ENCODE peak calls at places on chromosomes 5 and 9, in ten cellular contexts. X is RWPE1, V is esophagus squamous epithelium, M is OCI-LY7, P is HCT116, Y is GM12865, F is DND-41, O is fibroblast of mammary gland, U is ovary, Z is bronchial epithelial cell. I is an unnamed sample.

GRCh38 chr9:131800885-131801284 is 61.0 kb upstream of the RAPGEF1 start:
- DNase-seq in Y (no peak), U (no peak), P (no peak), V (no peak), O (no peak), F (no peak), Z (no peak), M (no peak), X (no peak), I (no peak)

GRCh38 chr9:91033270-91033669 is 231.7 kb downstream of the SYK start:
- DNase-seq in P (no peak), U (no peak), O (no peak), Z (no peak), Y (no peak), M (no peak), X (no peak), V (no peak), F (no peak), I (peak)

GRCh38 chr9:5626727-5627634 is 1.9 kb upstream of the RIC1 start:
- DNase-seq in Z (peak), X (no peak), V (no peak), U (no peak), P (no peak), M (peak), O (peak), F (peak), Y (peak), I (no peak)

GRCh38 chr5:119454171-119454570 is 1.9 kb downstream of the HSD17B4 start:
- DNase-seq in X (no peak), U (no peak), F (no peak), M (no peak), P (no peak), V (no peak), Z (no peak), Y (no peak), O (no peak), I (no peak)

GRCh38 chr5:149257875-149258705 is 13.6 kb upstream of the AFAP1L1 start:
- DNase-seq in P (no peak), Z (peak), M (no peak), V (no peak), O (peak), Y (no peak), F (no peak), U (no peak), X (peak), I (no peak)

GRCh38 chr5:169592937-169593650 is 9.5 kb downstream of the SPDL1 start:
- DNase-seq in O (no peak), Y (no peak), F (no peak), U (no peak), V (no peak), M (no peak), Z (peak), X (peak), P (no peak), I (no peak)

GRCh38 chr9:117704024-117704575 is at the start of gene TLR4:
- DNase-seq in M (peak), F (no peak), U (peak), O (peak), P (no peak), V (no peak), X (peak), Z (peak), Y (peak), I (peak)

GRCh38 chr9:12784461-12785250 is 9.8 kb downstream of the LURAP1L start:
- DNase-seq in P (peak), Z (peak), F (no peak), M (no peak), U (no peak), X (peak), V (no peak), O (peak), Y (peak), I (peak)

GRCh38 chr5:71623221-71623794 is 36.2 kb downstream of the MCCC2 start:
- DNase-seq in P (no peak), U (no peak), O (no peak), M (no peak), F (no peak), X (no peak), Y (no peak), V (no peak), Z (no peak), I (no peak)

GRCh38 chr9:83336696-83337095 is 201.5 kb downstream of the FRMD3 start:
- DNase-seq in Y (peak), F (no peak), P (no peak), U (no peak), X (no peak), O (no peak), Z (no peak), M (no peak), V (no peak), I (no peak)

GRCh38 chr9:132168347-132168746 is 6.5 kb downstream of the NTNG2 start:
- DNase-seq in F (no peak), Z (no peak), V (no peak), U (no peak), O (peak), P (no peak), Y (no peak), M (no peak), X (no peak), I (no peak)

GRCh38 chr5:140978260-140978659 is 12.0 kb downstream of the PCDHAC2 start:
- DNase-seq in F (no peak), P (no peak), O (no peak), M (no peak), X (no peak), U (no peak), V (no peak), Z (peak), Y (no peak), I (peak)

GRCh38 chr5:34526682-34527305 is 129.3 kb upstream of the RAI14 start:
- DNase-seq in P (no peak), Z (no peak), V (no peak), F (no peak), M (no peak), X (no peak), O (no peak), Y (peak), U (no peak), I (no peak)

GRCh38 chr5:3595102-3595961 is at the start of gene IRX1:
- DNase-seq in Z (peak), X (no peak), Y (no peak), F (no peak), V (no peak), P (no peak), U (no peak), M (no peak), O (peak), I (peak)

GRCh38 chr5:172841258-172841657 is 7.2 kb downstream of the ERGIC1 start:
- DNase-seq in M (no peak), O (no peak), P (no peak), F (no peak), Z (no peak), U (no peak), V (no peak), Y (no peak), X (no peak), I (no peak)

GRCh38 chr5:1386274-1386717 is 41.4 kb upstream of the CLPTM1L start:
- DNase-seq in O (no peak), V (no peak), Y (peak), P (no peak), Z (peak), F (peak), U (peak), M (peak), X (peak), I (peak)

GRCh38 chr5:105688227-105688807 is 1982.4 kb downstream of the EFNA5 start:
- DNase-seq in M (no peak), U (no peak), Y (no peak), O (no peak), X (no peak), F (no peak), V (no peak), Z (no peak), P (no peak), I (no peak)
- TF ChIP-seq CTCF in M (no peak), U (no peak), Y (no peak), O (no peak), X (no peak), F (no peak), V (no peak), Z (no peak), P (no peak), I (no peak)

GRCh38 chr9:133892193-133892920 is 99.8 kb downstream of the VAV2 start:
- DNase-seq in X (no peak), P (no peak), Z (no peak), M (no peak), U (no peak), Y (no peak), F (no peak), O (no peak), V (no peak), I (no peak)

GRCh38 chr9:133897675-133898074 is 94.4 kb downstream of the VAV2 start:
- DNase-seq in Y (no peak), F (no peak), V (no peak), U (no peak), P (no peak), O (peak), X (no peak), M (no peak), Z (no peak), I (no peak)

GRCh38 chr9:133894377-133895321 is 97.5 kb downstream of the VAV2 start:
- DNase-seq in V (no peak), O (no peak), P (no peak), M (no peak), Z (no peak), F (no peak), Y (no peak), X (no peak), U (no peak), I (no peak)

GRCh38 chr9:133893191-133893994 is 98.7 kb downstream of the VAV2 start:
- DNase-seq in X (no peak), F (no peak), M (no peak), V (no peak), U (no peak), O (no peak), P (no peak), Z (no peak), Y (no peak), I (no peak)

GRCh38 chr9:133895335-133895734 is 96.8 kb downstream of the VAV2 start:
- DNase-seq in P (no peak), X (no peak), V (no peak), U (no peak), F (no peak), Y (no peak), M (no peak), Z (no peak), O (no peak), I (no peak)
- TF ChIP-seq CTCF in P (no peak), X (no peak), V (no peak), U (no peak), F (no peak), Y (no peak), M (no peak), Z (no peak), O (no peak), I (no peak)

GRCh38 chr9:116166713-116167112 is 13.1 kb downstream of the PAPPA start:
- DNase-seq in M (no peak), P (no peak), V (no peak), Z (no peak), U (no peak), O (no peak), F (no peak), Y (no peak), X (no peak), I (no peak)
- TF ChIP-seq CTCF in M (peak), P (peak), V (no peak), Z (peak), U (no peak), O (peak), F (peak), Y (peak), X (peak), I (no peak)

GRCh38 chr9:137319976-137320551 is 18.0 kb upstream of the NRARP start:
- DNase-seq in U (no peak), Y (no peak), P (no peak), F (no peak), M (no peak), V (no peak), O (no peak), Z (no peak), X (no peak), I (peak)

GRCh38 chr9:137318565-137318964 is 16.5 kb upstream of the NRARP start:
- DNase-seq in X (no peak), F (no peak), Y (no peak), Z (no peak), V (no peak), U (no peak), P (no peak), M (no peak), O (no peak), I (no peak)

GRCh38 chr9:137317979-137318511 is 16.0 kb upstream of the NRARP start:
- DNase-seq in Y (no peak), Z (no peak), M (no peak), F (no peak), V (no peak), X (no peak), P (no peak), O (no peak), U (no peak), I (peak)

GRCh38 chr9:137319434-137319975 is 17.4 kb upstream of the NRARP start:
- DNase-seq in Z (no peak), P (no peak), F (no peak), X (no peak), Y (no peak), O (no peak), U (no peak), M (no peak), V (no peak), I (peak)

DNA sequence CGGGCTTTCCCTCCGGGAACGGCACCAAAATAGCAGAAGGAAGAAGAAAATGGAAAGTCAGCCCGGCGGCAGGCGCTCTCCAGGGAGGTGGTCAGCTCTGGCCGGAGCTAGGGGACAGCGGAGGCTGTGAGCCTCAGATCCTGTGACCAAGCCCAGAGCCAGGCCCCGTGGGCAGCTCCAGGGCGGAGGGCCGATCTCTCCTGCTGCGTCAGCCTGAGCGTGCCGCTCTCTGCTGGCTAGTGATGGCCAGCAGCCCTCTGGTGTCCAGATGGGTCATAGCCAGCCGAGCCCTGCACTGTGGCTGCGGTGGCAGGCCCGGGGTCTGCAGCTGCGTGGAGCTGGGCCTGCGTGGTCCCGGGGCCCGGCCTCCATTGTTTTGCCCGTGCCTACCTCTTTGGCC is 16.9 kb upstream of the NRARP start:
- DNase-seq in M (no peak), O (peak), P (no peak), F (no peak), Y (no peak), Z (no peak), X (no peak), V (no peak), U (no peak), I (peak)
- TF ChIP-seq CTCF in M (no peak), O (peak), P (peak), F (no peak), Y (no peak), Z (no peak), X (no peak), V (no peak), U (no peak), I (no peak)

I was measured in kidney.